ENCODE peak calls at places on chromosomes 11 and 22, in six cellular contexts. X is A549, F is stomach, M is heart right ventricle, D is hepatocyte, I is pancreas. V is an unnamed sample.

GRCh38 chr11:132234878-132235277 is 864.5 kb downstream of the NTM start:
- DNase-seq in X (no peak), M (no peak), D (no peak), I (no peak), F (no peak), V (no peak)

GRCh38 chr11:44275241-44275640 is 34.7 kb downstream of the ALX4 start:
- DNase-seq in D (no peak), I (peak), X (no peak), M (no peak), F (no peak), V (no peak)

GRCh38 chr11:11085580-11085979 is 227.7 kb upstream of the ZBED5 start:
- DNase-seq in I (no peak), X (no peak), D (no peak), F (no peak), M (no peak), V (no peak)

GRCh38 chr11:34830648-34831047 is 85.5 kb downstream of the APIP start:
- DNase-seq in X (no peak), I (no peak), D (no peak), M (peak), F (no peak), V (no peak)

GRCh38 chr11:101880208-101880607 is 34.6 kb upstream of the CEP126 start:
- DNase-seq in I (no peak), M (no peak), D (peak), F (no peak), X (peak), V (no peak)

GRCh38 chr11:93396356-93396755 is 65.8 kb downstream of the DEUP1 start:
- DNase-seq in D (no peak), I (no peak), X (no peak), F (no peak), M (no peak), V (no peak)

GRCh38 chr11:114316980-114317675 is 20.9 kb downstream of the NNMT start:
- DNase-seq in I (no peak), F (no peak), X (no peak), M (peak), D (peak), V (no peak)

GRCh38 chr22:29641052-29641780 is 37.8 kb downstream of the NF2 start:
- DNase-seq in X (no peak), F (no peak), I (no peak), M (no peak), D (peak), V (no peak)

GRCh38 chr22:49922484-49922883 is 4.0 kb downstream of the CRELD2 start:
- DNase-seq in M (no peak), F (no peak), I (no peak), X (no peak), D (no peak), V (no peak)

GRCh38 chr11:120752668-120753067 is 241.1 kb downstream of the GRIK4 start:
- DNase-seq in X (no peak), D (no peak), I (no peak), F (no peak), M (no peak), V (no peak)

GRCh38 chr22:50696251-50696798 is 23.7 kb downstream of the SHANK3 start:
- DNase-seq in M (no peak), X (no peak), F (no peak), I (no peak), D (no peak), V (no peak)

GRCh38 chr11:74112877-74113276 is 57.9 kb downstream of the C2CD3 start:
- DNase-seq in I (no peak), X (no peak), D (no peak), M (no peak), F (no peak), V (no peak)

GRCh38 chr22:38964306-38964705 is 6.9 kb downstream of the APOBEC3A start:
- DNase-seq in F (no peak), M (no peak), I (no peak), D (no peak), X (no peak), V (no peak)

GRCh38 chr22:27846910-27847309 is 45.4 kb upstream of the MN1 start:
- DNase-seq in X (no peak), D (no peak), F (no peak), M (no peak), I (no peak), V (no peak)

GRCh38 chr11:11016123-11016522 is 158.3 kb upstream of the ZBED5 start:
- DNase-seq in D (peak), I (no peak), M (no peak), X (no peak), F (no peak), V (no peak)

GRCh38 chr11:96213500-96213899 is 129.5 kb downstream of the MAML2 start:
- DNase-seq in X (peak), M (peak), D (no peak), I (no peak), F (no peak), V (no peak)

GRCh38 chr11:134139873-134140331 is 71.0 kb downstream of the JAM3 start:
- DNase-seq in D (peak), F (peak), M (peak), X (peak), I (no peak), V (no peak)

GRCh38 chr11:134139303-134139872 is 70.5 kb downstream of the JAM3 start:
- DNase-seq in X (no peak), M (no peak), I (no peak), F (no peak), D (no peak), V (no peak)

GRCh38 chr11:134132808-134133207 is 63.9 kb downstream of the JAM3 start:
- DNase-seq in D (peak), X (no peak), F (no peak), I (no peak), M (no peak), V (no peak)

GRCh38 chr11:134131628-134132244 is 62.9 kb downstream of the JAM3 start:
- DNase-seq in F (no peak), X (no peak), D (no peak), I (no peak), M (no peak), V (no peak)

GRCh38 chr11:134134167-134134566 is 65.3 kb downstream of the JAM3 start:
- DNase-seq in X (no peak), F (no peak), M (no peak), D (no peak), I (no peak), V (no peak)
- H3K27ac ChIP-seq in X (no peak), F (no peak), M (no peak), D (no peak), I (no peak), V (no peak)

GRCh38 chr22:17264321-17265052 is 45.3 kb upstream of the ADA2 start:
- DNase-seq in M (peak), F (no peak), X (no peak), D (peak), I (no peak), V (no peak)
- H3K27ac ChIP-seq in M (peak), F (peak), X (no peak), D (peak), I (peak), V (peak)

GRCh38 chr22:36571991-36572390 is 43.0 kb upstream of the EIF3D start:
- DNase-seq in I (no peak), D (no peak), X (peak), M (no peak), F (no peak), V (no peak)

GRCh38 chr22:36568846-36569245 is 39.9 kb upstream of the EIF3D start:
- DNase-seq in I (no peak), F (no peak), X (no peak), D (no peak), M (no peak), V (no peak)

GRCh38 chr22:36573815-36574350 is 44.9 kb upstream of the EIF3D start:
- DNase-seq in I (no peak), X (no peak), F (no peak), M (no peak), D (no peak), V (no peak)

GRCh38 chr22:36566720-36567119 is 37.8 kb upstream of the EIF3D start:
- DNase-seq in M (no peak), D (no peak), F (no peak), I (no peak), X (no peak), V (no peak)

DNA sequence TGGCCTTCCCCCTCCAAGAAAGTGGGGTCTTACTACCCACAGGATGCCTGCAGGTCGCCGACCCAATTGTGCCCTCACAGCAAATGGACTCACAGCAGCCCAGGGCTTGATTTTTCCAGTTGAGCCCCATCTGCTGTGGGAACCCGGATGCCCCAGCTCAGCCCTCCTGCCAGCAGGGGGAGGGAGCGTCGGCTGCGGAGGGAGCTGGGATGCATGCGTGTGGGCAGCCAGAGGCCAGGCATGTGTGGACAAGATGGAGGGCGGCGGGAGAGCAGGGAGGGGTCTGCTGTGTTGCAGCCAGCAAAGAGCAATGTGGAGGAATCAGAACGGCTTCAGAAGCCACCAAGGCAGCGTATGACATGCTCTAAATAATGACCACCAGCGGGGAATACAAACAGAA is 41.0 kb upstream of the EIF3D start:
- DNase-seq in M (no peak), D (no peak), F (no peak), X (peak), I (no peak), V (no peak)
- H3K27ac ChIP-seq in M (no peak), D (no peak), F (no peak), X (no peak), I (no peak), V (no peak)

GRCh38 chr11:106137061-106137460 is 59.6 kb downstream of the AASDHPPT start:
- DNase-seq in F (no peak), I (no peak), D (no peak), M (no peak), X (no peak), V (no peak)
- H3K27ac ChIP-seq in F (no peak), I (no peak), D (no peak), M (no peak), X (no peak), V (no peak)

GRCh38 chr22:46846154-46846831 is 83.8 kb downstream of the TBC1D22A start:
- DNase-seq in M (no peak), F (no peak), D (no peak), I (no peak), X (no peak), V (no peak)

GRCh38 chr22:46844606-46845210 is 82.3 kb downstream of the TBC1D22A start:
- DNase-seq in I (no peak), F (no peak), D (no peak), X (no peak), M (no peak), V (no peak)

GRCh38 chr22:46846832-46847355 is 84.4 kb downstream of the TBC1D22A start:
- DNase-seq in I (no peak), X (no peak), F (no peak), M (no peak), D (no peak), V (no peak)

GRCh38 chr22:46843691-46844297 is 81.3 kb downstream of the TBC1D22A start:
- DNase-seq in M (no peak), F (no peak), I (no peak), X (no peak), D (no peak), V (no peak)

GRCh38 chr22:46845281-46846153 is 83.1 kb downstream of the TBC1D22A start:
- DNase-seq in X (peak), F (no peak), I (no peak), M (no peak), D (no peak), V (no peak)
- H3K27ac ChIP-seq in X (no peak), F (no peak), I (no peak), M (no peak), D (no peak), V (peak)

DNA sequence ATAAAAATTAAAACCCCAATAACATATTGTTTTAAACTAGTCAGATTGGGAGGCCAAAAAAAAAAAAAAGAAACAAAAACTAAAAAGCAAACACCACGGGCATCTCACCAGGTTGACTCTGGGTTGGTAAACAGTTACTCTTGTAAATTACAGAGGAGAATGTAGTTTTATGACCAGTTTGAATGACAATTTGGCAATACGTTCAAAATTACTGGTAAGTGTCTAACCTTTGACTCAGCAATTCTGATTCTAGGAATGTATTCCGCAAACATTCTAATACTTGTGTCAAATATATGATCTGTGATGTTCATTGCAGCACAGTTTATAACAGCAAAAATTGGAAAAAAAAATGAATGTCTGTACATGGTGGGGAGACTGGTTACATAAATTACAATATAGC is 1376.0 kb downstream of the TBC1D22A start:
- DNase-seq in I (no peak), M (no peak), F (no peak), X (peak), D (no peak), V (no peak)
- H3K27ac ChIP-seq in I (no peak), M (no peak), F (no peak), X (peak), D (no peak), V (no peak)

DNA sequence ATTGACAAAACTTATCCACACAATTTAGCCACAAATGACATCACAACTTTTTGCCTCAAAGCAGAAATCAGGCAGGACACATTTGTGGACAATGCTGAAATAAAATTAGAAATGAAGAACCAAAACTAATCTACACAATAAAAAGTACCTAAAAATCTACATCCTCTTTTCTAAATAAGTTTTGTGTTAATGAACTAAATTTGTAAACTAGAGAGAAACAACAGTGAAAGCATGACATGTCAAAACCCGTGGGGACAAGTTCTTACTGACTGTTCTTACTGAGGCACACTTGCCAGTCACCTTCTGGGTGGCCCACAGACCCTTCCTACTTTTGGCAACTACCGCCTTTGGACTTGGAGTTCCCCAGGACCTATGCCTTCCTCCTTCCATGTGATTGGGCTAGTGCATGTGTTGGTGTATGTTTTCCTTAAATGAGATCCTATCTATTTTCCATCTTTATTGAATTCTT is 60.7 kb upstream of the MUC15 start:
- DNase-seq in D (no peak), F (no peak), X (no peak), I (no peak), M (no peak), V (no peak)
- H3K27ac ChIP-seq in D (no peak), F (no peak), X (no peak), I (no peak), M (no peak), V (no peak)

DNA sequence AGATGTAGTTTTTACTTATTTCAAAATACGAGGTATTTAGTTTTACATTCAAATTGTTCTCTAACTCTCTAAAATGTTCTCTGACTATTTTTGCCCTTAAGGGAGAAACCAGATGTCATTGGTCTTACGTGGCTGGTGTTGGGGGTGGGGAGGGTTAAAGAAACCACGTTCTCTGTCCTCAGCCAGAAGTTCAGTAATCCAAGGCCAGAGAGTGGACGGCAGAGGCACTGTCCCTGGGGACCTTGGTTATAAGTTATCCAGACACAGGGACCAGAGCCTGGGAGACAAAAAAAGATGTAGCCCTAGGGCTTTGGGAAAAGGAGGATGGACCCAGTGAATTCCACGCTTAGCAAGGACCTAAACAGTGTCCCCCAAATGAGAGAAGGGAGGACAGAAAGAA is 698 bp upstream of the OR51E1 start:
- DNase-seq in X (no peak), D (no peak), M (peak), I (no peak), F (no peak), V (no peak)
- H3K27ac ChIP-seq in X (no peak), D (no peak), M (peak), I (no peak), F (no peak), V (no peak)

DNA sequence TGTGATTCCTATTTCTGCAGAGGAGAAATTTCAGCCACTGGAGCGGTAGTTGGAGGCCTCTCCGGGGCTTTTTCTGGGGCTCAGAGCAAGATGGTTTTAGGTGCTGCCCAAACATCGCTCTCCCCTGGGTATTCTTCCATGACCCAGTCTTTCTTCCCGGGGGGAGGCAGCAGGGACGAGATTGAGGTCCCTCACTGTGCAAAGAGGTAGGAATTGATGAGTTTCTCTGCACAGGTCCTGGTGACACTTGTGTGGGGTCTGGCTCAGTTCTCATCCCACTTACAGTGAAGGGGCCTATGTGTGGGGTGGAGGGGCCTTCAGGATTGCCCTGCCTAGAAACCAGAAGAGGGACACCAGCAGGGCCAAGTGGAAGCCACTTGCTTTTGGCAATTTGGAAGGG is 138.6 kb upstream of the SYT13 start:
- DNase-seq in I (no peak), D (no peak), F (no peak), M (no peak), X (no peak), V (no peak)
- H3K27ac ChIP-seq in I (no peak), D (no peak), F (no peak), M (no peak), X (no peak), V (no peak)

V was measured in substantia nigra.